ENCODE peak calls at places on chromosome 15, in six cellular contexts. One of them, this sample, is unnamed.

GRCh38 chr15:78944669-78945407 is at the start of gene CTSH:
- DNase-seq in neuronal stem cell: peak; percentile 67
- DNase-seq in IMR-90: peak; percentile 17
- DNase-seq in mesendoderm: peak; percentile 94
- DNase-seq in H9: peak; percentile 92
- DNase-seq in H1: peak; percentile 93
- DNase-seq in this sample: peak; percentile 57

GRCh38 chr15:78984041-78984440 is 39.2 kb upstream of the CTSH start:
- DNase-seq in neuronal stem cell: no peak
- DNase-seq in IMR-90: no peak
- DNase-seq in mesendoderm: no peak
- DNase-seq in H9: no peak
- DNase-seq in H1: no peak
- DNase-seq in this sample: no peak

GRCh38 chr15:82540055-82540983 is at the start of gene RPS17:
- DNase-seq in neuronal stem cell: peak; percentile 92
- DNase-seq in IMR-90: peak; percentile 93
- DNase-seq in mesendoderm: peak; percentile 96
- DNase-seq in H9: peak; percentile 96
- DNase-seq in H1: peak; percentile 99
- DNase-seq in this sample: peak; percentile 95

GRCh38 chr15:69160976-69161877 is 792 bp downstream of the GLCE start:
- DNase-seq in neuronal stem cell: peak; percentile 35
- DNase-seq in IMR-90: peak; percentile 16
- DNase-seq in mesendoderm: peak; percentile 39
- DNase-seq in H9: peak; percentile 45
- DNase-seq in H1: peak; percentile 59
- DNase-seq in this sample: peak; percentile 53

GRCh38 chr15:98292442-98293240 is 332.1 kb downstream of the ARRDC4 start:
- DNase-seq in neuronal stem cell: peak; percentile 57
- DNase-seq in IMR-90: no peak
- DNase-seq in mesendoderm: peak; percentile 81
- DNase-seq in H9: peak; percentile 90
- DNase-seq in H1: peak; percentile 93
- DNase-seq in this sample: peak; percentile 6

GRCh38 chr15:72554471-72555425 is 80.6 kb downstream of the ARIH1 start:
- DNase-seq in neuronal stem cell: no peak
- DNase-seq in IMR-90: peak; percentile 84
- DNase-seq in mesendoderm: no peak
- DNase-seq in H9: no peak
- DNase-seq in H1: no peak
- DNase-seq in this sample: peak; percentile 74

GRCh38 chr15:101244039-101244781 is 7.6 kb downstream of the CHSY1 start:
- DNase-seq in neuronal stem cell: no peak
- DNase-seq in IMR-90: peak; percentile 60
- DNase-seq in mesendoderm: no peak
- DNase-seq in H9: no peak
- DNase-seq in H1: no peak
- DNase-seq in this sample: no peak

GRCh38 chr15:47993051-47993450 is 127.7 kb upstream of the SLC24A5 start:
- DNase-seq in neuronal stem cell: no peak
- DNase-seq in IMR-90: no peak
- DNase-seq in mesendoderm: no peak
- DNase-seq in H9: no peak
- DNase-seq in H1: no peak
- DNase-seq in this sample: no peak

GRCh38 chr15:35530698-35531097 is 15.3 kb downstream of the DPH6 start:
- DNase-seq in neuronal stem cell: no peak
- DNase-seq in IMR-90: no peak
- DNase-seq in mesendoderm: no peak
- DNase-seq in H9: no peak
- DNase-seq in H1: no peak
- DNase-seq in this sample: no peak

GRCh38 chr15:96974761-96975160 is 644.3 kb downstream of the NR2F2 start:
- DNase-seq in neuronal stem cell: no peak
- DNase-seq in IMR-90: no peak
- DNase-seq in mesendoderm: no peak
- DNase-seq in H9: no peak
- DNase-seq in H1: no peak
- DNase-seq in this sample: peak; percentile 43

GRCh38 chr15:57227899-57228298 is 148.4 kb upstream of the CGNL1 start:
- DNase-seq in neuronal stem cell: no peak
- DNase-seq in IMR-90: peak; percentile 73
- DNase-seq in mesendoderm: no peak
- DNase-seq in H9: no peak
- DNase-seq in H1: no peak
- DNase-seq in this sample: no peak

GRCh38 chr15:70271422-70272088 is 173.8 kb upstream of the TLE3 start:
- DNase-seq in neuronal stem cell: peak; percentile 43
- DNase-seq in IMR-90: peak; percentile 95
- DNase-seq in mesendoderm: peak; percentile 91
- DNase-seq in H9: no peak
- DNase-seq in H1: no peak
- DNase-seq in this sample: peak; percentile 97

GRCh38 chr15:47331796-47332480 is 385.4 kb upstream of the SEMA6D start:
- DNase-seq in neuronal stem cell: no peak
- DNase-seq in IMR-90: peak; percentile 83
- DNase-seq in mesendoderm: peak; percentile 65
- DNase-seq in H9: no peak
- DNase-seq in H1: no peak
- DNase-seq in this sample: peak; percentile 94

GRCh38 chr15:33963831-33964664 is 4.2 kb upstream of the CHRM5 start:
- DNase-seq in neuronal stem cell: peak; percentile 11
- DNase-seq in IMR-90: peak; percentile 37
- DNase-seq in mesendoderm: peak; percentile 50
- DNase-seq in H9: no peak
- DNase-seq in H1: no peak
- DNase-seq in this sample: peak; percentile 54

GRCh38 chr15:69666441-69666882 is 213.8 kb downstream of the RPLP1 start:
- DNase-seq in neuronal stem cell: no peak
- DNase-seq in IMR-90: peak; percentile 31
- DNase-seq in mesendoderm: no peak
- DNase-seq in H9: no peak
- DNase-seq in H1: no peak
- DNase-seq in this sample: peak; percentile 7

GRCh38 chr15:32641517-32642059 is at the start of gene SCG5:
- DNase-seq in neuronal stem cell: peak; percentile 48
- DNase-seq in IMR-90: peak; percentile 49
- DNase-seq in mesendoderm: peak; percentile 85
- DNase-seq in H9: peak; percentile 94
- DNase-seq in H1: peak; percentile 85
- DNase-seq in this sample: no peak

GRCh38 chr15:20357139-20358065 is 184.2 kb downstream of the GOLGA6L6 start:
- DNase-seq in neuronal stem cell: no peak
- DNase-seq in IMR-90: no peak
- DNase-seq in mesendoderm: no peak
- DNase-seq in H9: peak; percentile 32
- DNase-seq in H1: no peak
- DNase-seq in this sample: no peak

GRCh38 chr15:55907797-55908196 is 85.6 kb downstream of the NEDD4 start:
- DNase-seq in neuronal stem cell: no peak
- DNase-seq in IMR-90: peak; percentile 99
- DNase-seq in mesendoderm: no peak
- DNase-seq in H9: no peak
- DNase-seq in H1: no peak
- DNase-seq in this sample: peak; percentile 94

GRCh38 chr15:31455499-31455898 is 128.9 kb downstream of the KLF13 start:
- DNase-seq in neuronal stem cell: no peak
- DNase-seq in IMR-90: no peak
- DNase-seq in mesendoderm: peak; percentile 48
- DNase-seq in H9: peak; percentile 29
- DNase-seq in H1: no peak
- DNase-seq in this sample: no peak
- H2BK5ac ChIP-seq in neuronal stem cell: no peak overlapping the region
- H2BK5ac ChIP-seq in IMR-90: no peak overlapping the region
- H2BK5ac ChIP-seq in mesendoderm: no peak overlapping the region
- H2BK5ac ChIP-seq in H9: no peak overlapping the region
- H2BK5ac ChIP-seq in H1: no peak overlapping the region
- H2BK5ac ChIP-seq in this sample: no peak overlapping the region

GRCh38 chr15:37900286-37901221 is 33.9 kb upstream of the TMCO5A start:
- DNase-seq in neuronal stem cell: no peak
- DNase-seq in IMR-90: peak; percentile 84
- DNase-seq in mesendoderm: no peak
- DNase-seq in H9: no peak
- DNase-seq in H1: no peak
- DNase-seq in this sample: peak; percentile 84
- H2BK120ac ChIP-seq in neuronal stem cell: no peak overlapping the region
- H2BK120ac ChIP-seq in IMR-90: peak overlapping the region; percentile 98
- H2BK120ac ChIP-seq in mesendoderm: no peak overlapping the region
- H2BK120ac ChIP-seq in H9: no peak overlapping the region
- H2BK120ac ChIP-seq in H1: no peak overlapping the region
- H2BK120ac ChIP-seq in this sample: peak overlapping the region; percentile 94

GRCh38 chr15:63190993-63191392 is 1.6 kb downstream of the RAB8B start:
- DNase-seq in neuronal stem cell: no peak
- DNase-seq in IMR-90: no peak
- DNase-seq in mesendoderm: no peak
- DNase-seq in H9: no peak
- DNase-seq in H1: no peak
- DNase-seq in this sample: no peak

GRCh38 chr15:63191895-63192603 is 2.6 kb downstream of the RAB8B start:
- DNase-seq in neuronal stem cell: no peak
- DNase-seq in IMR-90: no peak
- DNase-seq in mesendoderm: no peak
- DNase-seq in H9: no peak
- DNase-seq in H1: no peak
- DNase-seq in this sample: no peak

GRCh38 chr15:63188937-63189871 is at the start of gene RAB8B:
- DNase-seq in neuronal stem cell: peak; percentile 98
- DNase-seq in IMR-90: peak; percentile 94
- DNase-seq in mesendoderm: peak; percentile 98
- DNase-seq in H9: peak; percentile 98
- DNase-seq in H1: peak; percentile 98
- DNase-seq in this sample: peak; percentile 95

GRCh38 chr15:63188247-63188936 is 1.0 kb upstream of the RAB8B start:
- DNase-seq in neuronal stem cell: no peak
- DNase-seq in IMR-90: no peak
- DNase-seq in mesendoderm: no peak
- DNase-seq in H9: no peak
- DNase-seq in H1: no peak
- DNase-seq in this sample: no peak

GRCh38 chr15:63189955-63190691 is 717 bp downstream of the RAB8B start:
- DNase-seq in neuronal stem cell: no peak
- DNase-seq in IMR-90: no peak
- DNase-seq in mesendoderm: peak; percentile 37
- DNase-seq in H9: no peak
- DNase-seq in H1: no peak
- DNase-seq in this sample: no peak
- H2AK5ac ChIP-seq in neuronal stem cell: no peak overlapping the region
- H2AK5ac ChIP-seq in IMR-90: peak overlapping the region; percentile 96
- H2AK5ac ChIP-seq in mesendoderm: peak overlapping the region; percentile 55
- H2AK5ac ChIP-seq in H9: no peak overlapping the region
- H2AK5ac ChIP-seq in H1: no peak overlapping the region
- H2AK5ac ChIP-seq in this sample: peak overlapping the region; percentile 7

DNA sequence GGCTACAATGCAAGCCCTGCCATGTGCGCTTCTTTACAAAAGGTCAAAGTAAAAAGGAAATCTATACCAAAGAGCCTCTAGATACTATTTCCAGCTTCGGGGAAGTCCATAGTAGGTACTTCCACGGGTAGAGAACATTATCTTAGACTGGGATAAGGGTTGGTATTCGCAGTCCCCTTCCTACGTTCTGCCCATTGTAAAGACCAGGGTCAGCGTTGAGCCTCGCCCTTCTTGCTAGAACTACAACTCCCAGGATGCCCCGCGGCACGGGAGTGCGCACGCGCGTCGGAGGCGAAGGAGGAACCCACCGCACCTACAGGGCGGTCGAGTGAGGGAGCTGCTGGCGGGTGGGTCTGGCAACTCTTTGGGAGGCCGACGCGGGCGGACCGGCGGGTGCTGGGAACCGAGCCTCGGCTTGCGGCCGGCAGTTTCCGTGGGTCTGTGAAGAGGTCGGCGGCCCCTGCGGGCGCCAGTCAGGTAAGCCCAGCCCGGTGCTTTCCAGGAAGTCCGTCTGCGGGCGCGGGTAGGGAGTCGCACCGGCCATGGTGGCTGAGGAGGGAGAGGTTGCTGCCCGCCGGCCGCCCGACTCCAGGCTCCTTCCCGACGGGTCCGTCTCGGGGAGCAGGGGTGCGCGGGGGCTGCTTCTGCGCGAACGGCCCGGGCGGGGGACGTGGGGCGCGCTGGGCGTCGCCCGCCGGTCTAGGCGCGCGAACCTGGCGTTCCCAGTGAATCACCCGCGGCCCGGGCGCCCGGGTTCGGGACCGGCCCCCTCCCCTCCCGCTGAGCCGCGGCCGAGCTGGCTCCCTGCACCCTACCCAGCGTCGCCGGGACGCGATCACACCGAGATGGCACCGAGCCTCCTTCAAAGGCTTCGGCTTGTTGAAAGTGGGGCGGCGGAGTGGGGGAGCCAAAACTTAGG is at the start of gene TMOD3:
- DNase-seq in neuronal stem cell: peak; percentile 92
- DNase-seq in IMR-90: peak; percentile 87
- DNase-seq in mesendoderm: peak; percentile 95
- DNase-seq in H9: peak; percentile 97
- DNase-seq in H1: peak; percentile 98
- DNase-seq in this sample: peak; percentile 92
- H2BK5ac ChIP-seq in neuronal stem cell: peak within 1 kb of the TSS; percentile 75
- H2BK5ac ChIP-seq in IMR-90: peak within 1 kb of the TSS; percentile 94
- H2BK5ac ChIP-seq in mesendoderm: no peak within 1 kb of the TSS
- H2BK5ac ChIP-seq in H9: no peak within 1 kb of the TSS
- H2BK5ac ChIP-seq in H1: peak within 1 kb of the TSS; percentile 71
- H2BK5ac ChIP-seq in this sample: peak within 1 kb of the TSS; percentile 89

DNA sequence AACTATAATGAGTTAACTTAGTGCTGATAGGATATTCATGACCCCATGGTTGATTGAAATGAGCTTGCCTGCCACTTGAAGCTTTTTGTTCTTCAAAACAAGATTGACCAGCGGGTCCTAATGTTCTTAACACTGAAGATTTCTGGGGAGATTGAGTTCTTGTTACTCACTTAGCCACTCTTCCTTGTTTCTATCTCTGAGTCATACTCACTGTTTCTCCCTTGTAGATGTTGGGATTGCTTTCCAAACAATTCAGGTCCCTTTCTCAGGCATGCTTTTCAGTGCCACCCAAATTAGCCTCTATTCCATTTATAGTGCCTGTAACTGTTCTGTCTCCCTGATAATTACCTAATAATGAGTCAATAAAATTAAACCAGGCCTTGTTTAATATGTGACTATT is 517.0 kb downstream of the SQOR start:
- DNase-seq in neuronal stem cell: no peak
- DNase-seq in IMR-90: peak; percentile 15
- DNase-seq in mesendoderm: peak; percentile 14
- DNase-seq in H9: no peak
- DNase-seq in H1: no peak
- DNase-seq in this sample: no peak
- H2BK120ac ChIP-seq in neuronal stem cell: no peak overlapping the region
- H2BK120ac ChIP-seq in IMR-90: no peak overlapping the region
- H2BK120ac ChIP-seq in mesendoderm: no peak overlapping the region
- H2BK120ac ChIP-seq in H9: no peak overlapping the region
- H2BK120ac ChIP-seq in H1: no peak overlapping the region
- H2BK120ac ChIP-seq in this sample: no peak overlapping the region